ENCODE peak calls at places on chromosomes 7 and 10, in nine cellular contexts. One of them, this sample, is unnamed.

GRCh38 chr10:51876979-51877378 is 177.6 kb upstream of the CSTF2T start:
- DNase-seq in IMR-90: no peak
- DNase-seq in stomach: no peak
- DNase-seq in adrenal gland: no peak
- DNase-seq in spleen: no peak
- DNase-seq in A549: no peak
- DNase-seq in lower leg skin: no peak
- DNase-seq in K562: no peak
- DNase-seq in GM12878: no peak
- DNase-seq in this sample: no peak

GRCh38 chr10:73039635-73040034 is 57.0 kb downstream of the P4HA1 start:
- DNase-seq in lower leg skin: no peak
- DNase-seq in A549: no peak
- DNase-seq in stomach: no peak
- DNase-seq in GM12878: no peak
- DNase-seq in IMR-90: peak
- DNase-seq in K562: no peak
- DNase-seq in adrenal gland: no peak
- DNase-seq in spleen: no peak
- DNase-seq in this sample: no peak

GRCh38 chr10:1187151-1187854 is 131.1 kb downstream of the WDR37 start:
- DNase-seq in stomach: no peak
- DNase-seq in K562: no peak
- DNase-seq in lower leg skin: no peak
- DNase-seq in spleen: peak
- DNase-seq in IMR-90: no peak
- DNase-seq in GM12878: no peak
- DNase-seq in adrenal gland: no peak
- DNase-seq in A549: no peak
- DNase-seq in this sample: peak

GRCh38 chr10:132648871-132649528 is 111.4 kb downstream of the INPP5A start:
- DNase-seq in stomach: no peak
- DNase-seq in IMR-90: no peak
- DNase-seq in lower leg skin: no peak
- DNase-seq in A549: no peak
- DNase-seq in GM12878: no peak
- DNase-seq in spleen: no peak
- DNase-seq in K562: no peak
- DNase-seq in adrenal gland: no peak
- DNase-seq in this sample: no peak

GRCh38 chr7:8282871-8283270 is 20.9 kb upstream of the ICA1 start:
- DNase-seq in spleen: no peak
- DNase-seq in stomach: no peak
- DNase-seq in A549: no peak
- DNase-seq in GM12878: no peak
- DNase-seq in K562: no peak
- DNase-seq in adrenal gland: no peak
- DNase-seq in IMR-90: no peak
- DNase-seq in lower leg skin: no peak
- DNase-seq in this sample: no peak

GRCh38 chr10:70769121-70769520 is 16.1 kb downstream of the TBATA start:
- DNase-seq in A549: no peak
- DNase-seq in stomach: peak
- DNase-seq in spleen: no peak
- DNase-seq in lower leg skin: peak
- DNase-seq in K562: no peak
- DNase-seq in GM12878: no peak
- DNase-seq in IMR-90: no peak
- DNase-seq in adrenal gland: no peak
- DNase-seq in this sample: no peak

GRCh38 chr10:57338823-57339558 is 928.7 kb downstream of the IPMK start:
- DNase-seq in IMR-90: peak
- DNase-seq in adrenal gland: peak
- DNase-seq in spleen: no peak
- DNase-seq in lower leg skin: no peak
- DNase-seq in A549: peak
- DNase-seq in stomach: no peak
- DNase-seq in K562: peak
- DNase-seq in GM12878: peak
- DNase-seq in this sample: no peak

GRCh38 chr7:148662646-148663045 is 36.1 kb upstream of the CUL1 start:
- DNase-seq in adrenal gland: no peak
- DNase-seq in GM12878: no peak
- DNase-seq in lower leg skin: no peak
- DNase-seq in IMR-90: no peak
- DNase-seq in spleen: no peak
- DNase-seq in A549: no peak
- DNase-seq in stomach: no peak
- DNase-seq in K562: no peak
- DNase-seq in this sample: no peak

GRCh38 chr10:48648172-48648942 is 36.3 kb upstream of the WDFY4 start:
- DNase-seq in spleen: no peak
- DNase-seq in K562: no peak
- DNase-seq in IMR-90: no peak
- DNase-seq in GM12878: peak
- DNase-seq in lower leg skin: peak
- DNase-seq in adrenal gland: no peak
- DNase-seq in A549: no peak
- DNase-seq in stomach: no peak
- DNase-seq in this sample: no peak

GRCh38 chr10:90148121-90148855 is 446.9 kb downstream of the KIF20B start:
- DNase-seq in lower leg skin: no peak
- DNase-seq in stomach: no peak
- DNase-seq in GM12878: no peak
- DNase-seq in spleen: no peak
- DNase-seq in IMR-90: peak
- DNase-seq in adrenal gland: no peak
- DNase-seq in A549: no peak
- DNase-seq in K562: no peak
- DNase-seq in this sample: no peak

GRCh38 chr7:68573271-68574000 is 1024.8 kb upstream of the AUTS2 start:
- DNase-seq in spleen: no peak
- DNase-seq in K562: no peak
- DNase-seq in A549: no peak
- DNase-seq in adrenal gland: no peak
- DNase-seq in stomach: no peak
- DNase-seq in GM12878: no peak
- DNase-seq in IMR-90: no peak
- DNase-seq in lower leg skin: no peak
- DNase-seq in this sample: no peak

GRCh38 chr10:97131702-97132101 is 54.1 kb downstream of the SLIT1 start:
- DNase-seq in lower leg skin: no peak
- DNase-seq in adrenal gland: no peak
- DNase-seq in GM12878: no peak
- DNase-seq in spleen: peak
- DNase-seq in stomach: no peak
- DNase-seq in A549: no peak
- DNase-seq in K562: no peak
- DNase-seq in IMR-90: no peak
- DNase-seq in this sample: no peak

GRCh38 chr7:16740623-16740953 is 13.0 kb upstream of the TSPAN13 start:
- DNase-seq in K562: no peak
- DNase-seq in GM12878: no peak
- DNase-seq in stomach: no peak
- DNase-seq in IMR-90: no peak
- DNase-seq in A549: no peak
- DNase-seq in adrenal gland: no peak
- DNase-seq in spleen: no peak
- DNase-seq in lower leg skin: no peak
- DNase-seq in this sample: no peak

GRCh38 chr7:133542209-133542780 is 289.4 kb downstream of the EXOC4 start:
- DNase-seq in lower leg skin: no peak
- DNase-seq in IMR-90: no peak
- DNase-seq in stomach: no peak
- DNase-seq in adrenal gland: no peak
- DNase-seq in GM12878: no peak
- DNase-seq in K562: no peak
- DNase-seq in A549: no peak
- DNase-seq in spleen: no peak
- DNase-seq in this sample: no peak

GRCh38 chr7:107856806-107857540 is 34.0 kb upstream of the DLD start:
- DNase-seq in spleen: no peak
- DNase-seq in adrenal gland: no peak
- DNase-seq in lower leg skin: no peak
- DNase-seq in K562: no peak
- DNase-seq in GM12878: no peak
- DNase-seq in A549: no peak
- DNase-seq in stomach: no peak
- DNase-seq in IMR-90: no peak
- DNase-seq in this sample: no peak

GRCh38 chr7:17474724-17475344 is 176.4 kb downstream of the AHR start:
- DNase-seq in stomach: no peak
- DNase-seq in adrenal gland: no peak
- DNase-seq in IMR-90: no peak
- DNase-seq in lower leg skin: no peak
- DNase-seq in spleen: no peak
- DNase-seq in A549: peak
- DNase-seq in GM12878: no peak
- DNase-seq in K562: no peak
- DNase-seq in this sample: no peak

GRCh38 chr7:84533209-84533608 is 338.6 kb upstream of the SEMA3A start:
- DNase-seq in adrenal gland: no peak
- DNase-seq in IMR-90: no peak
- DNase-seq in K562: no peak
- DNase-seq in A549: no peak
- DNase-seq in lower leg skin: no peak
- DNase-seq in stomach: no peak
- DNase-seq in GM12878: no peak
- DNase-seq in spleen: no peak
- DNase-seq in this sample: no peak

GRCh38 chr7:151249732-151250072 is 1.2 kb upstream of the SMARCD3 start:
- DNase-seq in spleen: no peak
- DNase-seq in K562: peak
- DNase-seq in adrenal gland: peak
- DNase-seq in A549: peak
- DNase-seq in GM12878: no peak
- DNase-seq in IMR-90: peak
- DNase-seq in lower leg skin: no peak
- DNase-seq in stomach: peak
- DNase-seq in this sample: peak

DNA sequence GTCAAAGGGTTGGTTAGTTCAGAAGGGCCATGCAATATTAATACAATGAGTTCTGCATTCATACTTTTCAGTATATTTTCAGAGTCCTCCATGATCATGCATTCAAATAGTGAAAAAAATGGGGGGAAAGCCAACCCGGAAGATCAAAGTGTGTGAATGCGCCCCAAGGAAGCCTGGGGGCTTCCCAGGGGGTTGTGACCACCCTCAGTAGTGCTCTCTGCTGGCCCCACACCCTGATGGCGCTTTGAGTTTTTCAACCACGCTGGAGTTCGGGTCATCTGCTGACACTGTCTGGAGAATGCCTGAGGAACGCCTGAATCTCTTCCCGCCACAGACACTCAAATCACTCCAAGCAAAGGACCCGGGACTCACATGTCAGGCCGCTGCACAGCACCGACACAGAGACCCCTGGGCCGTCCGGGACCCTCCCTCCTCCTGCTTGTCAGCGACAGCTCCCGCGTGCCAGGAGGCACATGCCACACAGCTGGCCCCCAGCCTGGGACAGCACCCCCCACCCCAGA is 1.0 kb downstream of the TNS3 start:
- DNase-seq in lower leg skin: no peak
- DNase-seq in spleen: no peak
- DNase-seq in IMR-90: peak
- DNase-seq in K562: no peak
- DNase-seq in stomach: no peak
- DNase-seq in A549: no peak
- DNase-seq in adrenal gland: no peak
- DNase-seq in GM12878: no peak
- DNase-seq in this sample: no peak
- TF ChIP-seq CTCF in lower leg skin: no peak
- TF ChIP-seq CTCF in spleen: no peak
- TF ChIP-seq CTCF in IMR-90: peak
- TF ChIP-seq CTCF in K562: no peak
- TF ChIP-seq CTCF in stomach: no peak
- TF ChIP-seq CTCF in A549: no peak
- TF ChIP-seq CTCF in adrenal gland: peak
- TF ChIP-seq CTCF in GM12878: no peak
- TF ChIP-seq CTCF in this sample: no peak

GRCh38 chr10:102146971-102147428 is 5.2 kb upstream of the NOLC1 start:
- DNase-seq in A549: no peak
- DNase-seq in adrenal gland: no peak
- DNase-seq in GM12878: no peak
- DNase-seq in stomach: no peak
- DNase-seq in K562: no peak
- DNase-seq in IMR-90: no peak
- DNase-seq in lower leg skin: no peak
- DNase-seq in spleen: no peak
- DNase-seq in this sample: no peak
- TF ChIP-seq POLR2A in A549: no peak
- TF ChIP-seq POLR2A in adrenal gland: no peak
- TF ChIP-seq POLR2A in GM12878: no peak
- TF ChIP-seq POLR2A in stomach: no peak
- TF ChIP-seq POLR2A in K562: peak
- TF ChIP-seq POLR2A in IMR-90: no peak
- TF ChIP-seq POLR2A in lower leg skin: no peak
- TF ChIP-seq POLR2A in spleen: no peak
- TF ChIP-seq POLR2A in this sample: no peak

GRCh38 chr10:42769653-42770052 is 12.9 kb upstream of the BMS1 start:
- DNase-seq in IMR-90: no peak
- DNase-seq in A549: peak
- DNase-seq in K562: peak
- DNase-seq in stomach: no peak
- DNase-seq in spleen: no peak
- DNase-seq in lower leg skin: no peak
- DNase-seq in GM12878: no peak
- DNase-seq in adrenal gland: no peak
- DNase-seq in this sample: no peak
- H3K4me3 ChIP-seq in IMR-90: no peak
- H3K4me3 ChIP-seq in A549: peak
- H3K4me3 ChIP-seq in K562: no peak
- H3K4me3 ChIP-seq in stomach: no peak
- H3K4me3 ChIP-seq in spleen: peak
- H3K4me3 ChIP-seq in lower leg skin: no peak
- H3K4me3 ChIP-seq in GM12878: no peak
- H3K4me3 ChIP-seq in adrenal gland: no peak
- H3K4me3 ChIP-seq in this sample: no peak

DNA sequence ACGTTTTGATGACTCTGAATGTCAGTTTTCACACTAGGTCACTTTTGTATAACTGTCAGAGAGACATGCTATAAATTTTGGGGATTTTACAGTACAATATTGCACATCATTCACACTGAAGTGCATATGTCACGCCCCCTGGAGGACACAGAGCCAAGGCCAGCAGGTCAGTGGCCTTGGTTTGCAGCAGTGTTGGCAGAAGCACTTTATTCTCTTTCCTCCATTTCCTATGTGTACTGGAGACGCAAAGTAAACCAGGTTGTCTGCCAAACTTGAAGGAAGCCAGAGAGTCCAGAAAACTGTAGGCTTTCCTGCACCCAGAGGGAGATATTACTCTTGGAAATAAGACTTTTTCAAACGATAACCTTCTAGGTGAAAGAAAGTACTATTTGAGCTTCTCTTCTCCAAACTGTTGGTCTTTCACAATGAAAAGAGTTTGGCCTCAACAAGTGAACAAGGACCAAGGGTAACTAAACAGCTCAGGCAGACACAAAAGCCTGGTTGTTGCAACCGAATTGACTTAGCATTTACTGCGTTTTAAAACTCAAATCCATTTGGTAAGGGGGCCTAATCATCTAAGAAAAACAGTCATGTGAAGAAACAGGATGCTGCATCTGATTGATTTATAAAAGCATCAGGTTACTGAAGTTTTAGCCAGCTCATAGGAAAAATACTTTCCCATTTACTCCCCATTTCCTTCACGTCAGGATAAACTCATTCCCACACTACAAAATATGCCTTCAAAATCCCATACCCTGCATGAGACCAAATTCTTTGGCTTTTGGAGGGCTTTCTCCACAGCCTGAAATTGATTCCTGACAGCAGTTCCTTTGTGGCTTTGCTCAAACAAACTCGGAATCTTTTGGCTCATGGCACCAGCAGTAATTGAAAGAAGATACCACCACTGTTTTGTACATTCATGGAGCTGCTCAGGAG is 83.0 kb upstream of the SEC61G start:
- DNase-seq in adrenal gland: no peak
- DNase-seq in GM12878: no peak
- DNase-seq in K562: no peak
- DNase-seq in IMR-90: peak
- DNase-seq in stomach: no peak
- DNase-seq in A549: no peak
- DNase-seq in spleen: no peak
- DNase-seq in lower leg skin: no peak
- DNase-seq in this sample: no peak
- TF ChIP-seq CTCF in adrenal gland: no peak
- TF ChIP-seq CTCF in GM12878: peak
- TF ChIP-seq CTCF in K562: peak
- TF ChIP-seq CTCF in IMR-90: no peak
- TF ChIP-seq CTCF in stomach: no peak
- TF ChIP-seq CTCF in A549: peak
- TF ChIP-seq CTCF in spleen: peak
- TF ChIP-seq CTCF in lower leg skin: no peak
- TF ChIP-seq CTCF in this sample: no peak